ENCODE peak calls at places on chromosomes 7 and 10, in nine cellular contexts. J, X, T, L, R, A, S, I and F are unnamed samples.

GRCh38 chr7:66748791-66749190 is 8.3 kb downstream of the RABGEF1 start:
- DNase-seq in T (no peak), X (peak), A (no peak), I (peak), S (no peak), J (peak), L (no peak), R (no peak), F (no peak)

GRCh38 chr7:4108951-4109350 is 573.1 kb upstream of the FOXK1 start:
- DNase-seq in S (no peak), J (no peak), I (no peak), A (no peak), T (no peak), R (no peak), X (no peak), L (no peak), F (no peak)

GRCh38 chr7:116772926-116773749 is 89.2 kb upstream of the CAPZA2 start:
- DNase-seq in R (no peak), J (no peak), T (no peak), L (no peak), X (no peak), S (no peak), A (no peak), I (no peak), F (no peak)

GRCh38 chr7:134948736-134949135 is 37.6 kb upstream of the AGBL3 start:
- DNase-seq in X (no peak), L (no peak), R (no peak), J (no peak), T (no peak), A (no peak), S (no peak), I (no peak), F (no peak)

GRCh38 chr7:117010375-117011133 is 57.3 kb downstream of the ST7 start:
- DNase-seq in X (no peak), L (no peak), R (peak), S (no peak), A (peak), I (no peak), J (no peak), T (peak), F (peak)

GRCh38 chr7:5598769-5599371 is 175.2 kb upstream of the TNRC18 start:
- DNase-seq in J (no peak), L (no peak), I (no peak), R (no peak), A (no peak), S (peak), T (no peak), X (no peak), F (no peak)

GRCh38 chr10:110893559-110894179 is 21.9 kb downstream of the PDCD4 start:
- DNase-seq in T (peak), I (no peak), X (no peak), J (no peak), L (no peak), A (no peak), R (peak), S (no peak), F (no peak)

GRCh38 chr7:157397751-157398691 is 61.2 kb downstream of the DNAJB6 start:
- DNase-seq in R (peak), X (peak), I (peak), S (peak), A (no peak), T (peak), L (no peak), J (peak), F (no peak)

GRCh38 chr7:40673285-40673684 is 538.5 kb downstream of the SUGCT start:
- DNase-seq in L (no peak), A (no peak), R (peak), X (no peak), T (peak), S (no peak), I (no peak), J (no peak), F (no peak)

GRCh38 chr7:151694828-151695580 is 175.3 kb upstream of the RHEB start:
- DNase-seq in S (no peak), L (peak), R (peak), T (no peak), J (peak), X (peak), A (no peak), I (peak), F (no peak)

GRCh38 chr7:35839860-35840854 is 39.3 kb downstream of the SEPTIN7 start:
- DNase-seq in R (peak), S (no peak), A (no peak), X (no peak), T (peak), I (no peak), L (no peak), J (no peak), F (no peak)

GRCh38 chr7:44101966-44102845 is 1.9 kb upstream of the AEBP1 start:
- DNase-seq in R (no peak), S (no peak), T (peak), A (no peak), L (peak), I (peak), X (no peak), J (no peak), F (no peak)

GRCh38 chr10:28429573-28430216 is 103.2 kb upstream of the WAC start:
- DNase-seq in A (no peak), L (no peak), R (peak), T (peak), X (no peak), S (no peak), I (no peak), J (no peak), F (no peak)

GRCh38 chr7:5450549-5451327 is 27.1 kb upstream of the TNRC18 start:
- DNase-seq in R (peak), A (no peak), S (peak), X (peak), I (peak), T (no peak), L (no peak), J (peak), F (no peak)

GRCh38 chr7:2242541-2243482 is 786 bp downstream of the NUDT1 start:
- DNase-seq in X (no peak), A (no peak), T (peak), L (no peak), S (no peak), R (peak), I (no peak), J (no peak), F (no peak)

GRCh38 chr7:28920424-28920823 is 37.7 kb downstream of the TRIL start:
- DNase-seq in S (no peak), R (peak), I (no peak), X (no peak), T (no peak), L (no peak), J (no peak), A (no peak), F (no peak)

GRCh38 chr10:59098811-59099452 is 77.5 kb upstream of the PHYHIPL start:
- DNase-seq in S (no peak), T (no peak), R (no peak), J (no peak), L (no peak), I (no peak), A (no peak), X (no peak), F (no peak)

GRCh38 chr7:40964610-40965009 is 738.3 kb downstream of the INHBA start:
- DNase-seq in T (no peak), J (no peak), A (no peak), S (no peak), L (no peak), I (no peak), X (no peak), R (no peak), F (no peak)

GRCh38 chr7:8389898-8390642 is 43.3 kb upstream of the NXPH1 start:
- DNase-seq in I (no peak), S (no peak), R (no peak), T (peak), A (no peak), L (no peak), X (peak), J (peak), F (no peak)

GRCh38 chr10:1195828-1196227 is 139.6 kb downstream of the WDR37 start:
- DNase-seq in R (no peak), J (no peak), I (no peak), A (no peak), S (no peak), X (no peak), L (no peak), T (no peak), F (no peak)

GRCh38 chr10:12380999-12381398 is 31.7 kb downstream of the CAMK1D start:
- DNase-seq in A (no peak), J (no peak), I (no peak), R (no peak), S (no peak), L (no peak), X (no peak), T (no peak), F (no peak)

GRCh38 chr10:99612167-99612831 is 7.9 kb downstream of the SLC25A28 start:
- DNase-seq in T (peak), L (no peak), X (no peak), R (peak), I (peak), A (no peak), J (no peak), S (no peak), F (no peak)

GRCh38 chr7:119929891-119930290 is 343.1 kb upstream of the KCND2 start:
- DNase-seq in R (no peak), S (no peak), I (no peak), A (no peak), X (no peak), J (no peak), L (no peak), T (no peak), F (no peak)

GRCh38 chr10:17605936-17606335 is 11.2 kb downstream of the HACD1 start:
- DNase-seq in X (no peak), R (no peak), L (no peak), I (no peak), A (no peak), J (no peak), T (no peak), S (no peak), F (no peak)

GRCh38 chr7:12670071-12670729 is 17.2 kb upstream of the ARL4A start:
- DNase-seq in J (no peak), S (no peak), I (no peak), X (no peak), A (no peak), T (no peak), L (no peak), R (no peak), F (no peak)

GRCh38 chr10:100970076-100970913 is 991 bp downstream of the SEMA4G start:
- DNase-seq in A (no peak), I (no peak), R (no peak), L (no peak), T (no peak), S (peak), J (no peak), X (no peak), F (no peak)

GRCh38 chr7:32062150-32062549 is 8.1 kb downstream of the PDE1C start:
- DNase-seq in T (peak), J (peak), X (peak), L (no peak), A (no peak), R (peak), I (peak), S (peak), F (no peak)

GRCh38 chr7:117071597-117071996 is 118.3 kb downstream of the ST7 start:
- DNase-seq in I (no peak), T (no peak), S (no peak), L (no peak), X (no peak), R (no peak), J (no peak), A (no peak), F (no peak)

GRCh38 chr10:131424053-131424452 is 112.5 kb upstream of the TCERG1L start:
- DNase-seq in T (no peak), J (no peak), A (no peak), X (no peak), R (no peak), S (no peak), I (no peak), L (no peak), F (no peak)

GRCh38 chr10:124697837-124698559 is 46.2 kb downstream of the FAM53B start:
- DNase-seq in T (no peak), L (no peak), A (no peak), S (no peak), R (no peak), I (no peak), X (no peak), J (peak), F (no peak)

GRCh38 chr10:62394556-62395018 is 20.4 kb downstream of the ZNF365 start:
- DNase-seq in R (peak), L (no peak), X (no peak), T (no peak), A (no peak), J (no peak), I (no peak), S (no peak), F (no peak)

GRCh38 chr7:79292834-79293233 is 160.6 kb downstream of the MAGI2 start:
- DNase-seq in A (no peak), T (no peak), S (no peak), J (no peak), I (no peak), R (no peak), L (no peak), X (no peak), F (no peak)

GRCh38 chr7:30285531-30286284 is 1.3 kb downstream of the ZNRF2 start:
- DNase-seq in J (peak), A (no peak), L (no peak), T (peak), S (peak), X (peak), I (peak), R (peak), F (no peak)

GRCh38 chr7:85090138-85090537 is 96.7 kb downstream of the SEMA3D start:
- DNase-seq in S (no peak), L (no peak), X (no peak), A (no peak), T (no peak), I (peak), J (peak), R (no peak), F (no peak)

GRCh38 chr7:79434098-79434497 is 19.4 kb downstream of the MAGI2 start:
- DNase-seq in L (no peak), J (no peak), I (no peak), R (peak), S (no peak), X (no peak), T (peak), A (no peak), F (peak)

GRCh38 chr10:7193369-7193768 is 217.5 kb downstream of the SFMBT2 start:
- DNase-seq in A (no peak), J (no peak), T (no peak), I (no peak), X (no peak), S (no peak), R (no peak), L (no peak), F (no peak)

GRCh38 chr7:92988051-92988450 is 129.7 kb downstream of the SAMD9 start:
- DNase-seq in I (no peak), T (peak), R (peak), X (peak), J (no peak), S (no peak), L (no peak), A (no peak), F (peak)

GRCh38 chr10:56920586-56921250 is 559.7 kb upstream of the ZWINT start:
- DNase-seq in J (no peak), T (no peak), A (no peak), L (no peak), S (no peak), R (peak), X (no peak), I (no peak), F (no peak)

GRCh38 chr7:151420144-151420543 is 10.3 kb upstream of the WDR86 start:
- DNase-seq in A (no peak), X (no peak), T (no peak), L (no peak), S (no peak), R (no peak), J (no peak), I (no peak), F (no peak)

GRCh38 chr7:128035712-128036111 is 4.5 kb upstream of the LRRC4 start:
- DNase-seq in A (no peak), L (no peak), J (no peak), I (no peak), S (no peak), R (peak), X (no peak), T (no peak), F (no peak)

DNA sequence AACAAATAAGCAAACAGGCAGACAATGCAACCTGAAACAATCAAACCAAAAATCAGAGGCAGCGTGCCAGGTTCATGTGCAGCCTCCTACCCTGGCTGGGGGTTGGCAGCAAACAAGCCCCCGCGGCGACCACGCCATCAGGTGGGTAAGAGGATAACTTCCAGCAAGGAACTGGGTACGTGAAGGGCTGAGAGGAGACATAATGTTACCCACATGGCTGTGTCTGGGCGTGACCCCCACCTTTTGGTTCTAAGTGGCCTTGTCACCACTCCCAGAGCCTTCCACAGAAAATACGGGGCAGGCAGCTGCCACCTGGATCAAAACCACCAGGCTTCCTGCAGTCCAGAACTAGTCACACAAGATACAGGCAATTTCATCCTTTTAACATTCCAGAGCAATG is 171.1 kb downstream of the GRID1 start:
- DNase-seq in J (no peak), L (no peak), S (no peak), A (no peak), I (no peak), R (no peak), X (no peak), T (no peak), F (no peak)
- H3K27ac ChIP-seq in J (no peak), L (no peak), S (no peak), A (no peak), I (no peak), R (no peak), X (no peak), T (no peak), F (no peak)

GRCh38 chr10:29694121-29694520 is 59.4 kb upstream of the SVIL start:
- DNase-seq in T (no peak), I (no peak), L (no peak), S (no peak), A (no peak), X (no peak), R (no peak), J (no peak), F (no peak)

GRCh38 chr10:29702288-29703164 is 67.8 kb upstream of the SVIL start:
- DNase-seq in L (no peak), A (no peak), J (no peak), S (no peak), X (no peak), T (no peak), I (no peak), R (no peak), F (no peak)

GRCh38 chr10:29703276-29703675 is 68.5 kb upstream of the SVIL start:
- DNase-seq in J (peak), S (peak), A (no peak), X (no peak), R (no peak), T (no peak), I (no peak), L (no peak), F (no peak)

GRCh38 chr10:29699621-29700020 is 64.8 kb upstream of the SVIL start:
- DNase-seq in X (no peak), R (no peak), J (no peak), I (no peak), S (no peak), A (no peak), T (no peak), L (no peak), F (no peak)

DNA sequence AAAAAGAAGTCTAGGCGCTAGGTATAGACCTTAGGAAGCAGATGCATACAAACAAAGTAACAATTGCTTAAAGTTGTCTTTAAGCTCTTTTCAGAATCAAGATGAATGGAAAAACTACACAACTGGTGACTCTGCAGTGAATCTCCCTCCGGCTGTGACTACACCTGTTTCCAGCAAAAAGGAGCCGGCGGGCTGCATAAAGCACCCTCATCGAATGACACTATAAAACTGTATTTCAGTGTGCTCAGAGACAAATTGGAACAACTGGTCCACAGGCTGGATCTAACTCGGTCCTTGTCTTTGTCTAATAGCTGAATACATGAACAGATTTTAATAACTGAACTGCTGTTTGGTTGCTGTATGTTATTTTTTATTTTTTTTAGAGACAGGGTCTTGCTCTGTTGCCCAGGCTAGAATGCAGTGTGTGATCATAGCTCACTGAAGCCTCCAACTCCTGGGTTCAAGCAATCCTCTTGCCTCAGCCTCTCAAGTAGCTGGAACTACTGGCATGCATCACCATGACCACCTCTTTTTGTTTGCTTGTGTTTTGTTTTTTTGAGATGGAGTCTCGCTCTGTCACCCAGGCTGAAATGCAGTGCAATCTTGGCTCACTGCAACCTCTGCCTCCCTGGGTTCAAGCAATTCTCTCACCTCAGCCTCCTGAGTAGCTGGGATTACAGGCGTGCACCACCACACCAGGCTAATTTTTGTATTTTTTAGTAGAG is 64.2 kb upstream of the SVIL start:
- DNase-seq in T (no peak), X (no peak), J (no peak), S (no peak), A (no peak), I (no peak), L (no peak), R (no peak), F (no peak)
- H3K27ac ChIP-seq in T (no peak), X (no peak), J (no peak), S (no peak), A (no peak), I (no peak), L (peak), R (no peak), F (no peak)

GRCh38 chr10:80176526-80176925 is 28.8 kb downstream of the ANXA11 start:
- DNase-seq in R (no peak), I (no peak), A (no peak), X (no peak), S (no peak), T (no peak), J (no peak), L (no peak), F (no peak)
- H3K27ac ChIP-seq in R (no peak), I (peak), A (no peak), X (no peak), S (no peak), T (no peak), J (no peak), L (no peak), F (no peak)

DNA sequence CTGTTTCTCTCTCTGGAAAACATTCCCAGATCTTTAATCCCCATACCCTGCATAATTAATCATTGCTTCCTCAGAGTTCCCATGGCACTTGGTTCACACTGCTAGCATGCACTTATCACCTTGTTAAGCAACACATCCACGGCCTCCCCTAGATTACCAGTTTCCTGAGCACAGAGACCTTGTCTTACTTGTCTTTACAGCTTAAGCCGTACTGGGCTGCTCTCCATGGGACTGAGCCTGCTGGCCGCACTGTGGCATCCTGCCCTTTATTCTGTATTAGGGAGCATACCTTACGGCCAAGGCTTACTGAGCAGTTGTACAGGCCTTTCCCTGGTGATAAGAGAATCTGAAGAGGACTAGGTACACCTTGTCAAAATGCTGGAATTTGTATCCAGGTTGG is 190.2 kb downstream of the REEP3 start:
- DNase-seq in R (peak), I (peak), A (no peak), L (no peak), S (no peak), T (no peak), X (no peak), J (peak), F (no peak)
- H3K27ac ChIP-seq in R (peak), I (peak), A (no peak), L (peak), S (no peak), T (peak), X (peak), J (peak), F (peak)

GRCh38 chr7:244981-245380 is 45.0 kb upstream of the FOXL3 start:
- DNase-seq in R (no peak), X (no peak), J (no peak), A (no peak), L (no peak), S (peak), T (no peak), I (no peak), F (no peak)
- H3K27ac ChIP-seq in R (no peak), X (no peak), J (no peak), A (no peak), L (no peak), S (no peak), T (no peak), I (no peak), F (no peak)